ENCODE peak calls at places on chromosomes 3 and 15, in nine cellular contexts. One of them, this sample, is unnamed.

GRCh38 chr15:91302588-91303439 is 202.8 kb downstream of the SV2B start:
- DNase-seq in CD4-positive, alpha-beta T cell: no peak
- DNase-seq in foreskin keratinocyte: peak
- DNase-seq in natural killer cell: no peak
- DNase-seq in astrocyte of the cerebellum: peak
- DNase-seq in fibroblast of the aortic adventitia: peak
- DNase-seq in RWPE1: peak
- DNase-seq in WTC11: peak
- DNase-seq in tibial nerve: no peak
- DNase-seq in this sample: no peak

GRCh38 chr3:128702391-128702790 is 23.6 kb upstream of the RAB7A start:
- DNase-seq in fibroblast of the aortic adventitia: peak
- DNase-seq in natural killer cell: no peak
- DNase-seq in CD4-positive, alpha-beta T cell: no peak
- DNase-seq in tibial nerve: no peak
- DNase-seq in WTC11: no peak
- DNase-seq in RWPE1: no peak
- DNase-seq in astrocyte of the cerebellum: no peak
- DNase-seq in foreskin keratinocyte: no peak
- DNase-seq in this sample: no peak

GRCh38 chr3:63966871-63967270 is 54.7 kb upstream of the SCAANT1 start:
- DNase-seq in fibroblast of the aortic adventitia: no peak
- DNase-seq in astrocyte of the cerebellum: no peak
- DNase-seq in foreskin keratinocyte: no peak
- DNase-seq in WTC11: no peak
- DNase-seq in tibial nerve: no peak
- DNase-seq in CD4-positive, alpha-beta T cell: no peak
- DNase-seq in RWPE1: no peak
- DNase-seq in natural killer cell: no peak
- DNase-seq in this sample: no peak

GRCh38 chr3:71389191-71389590 is 194.3 kb downstream of the FOXP1 start:
- DNase-seq in RWPE1: no peak
- DNase-seq in foreskin keratinocyte: no peak
- DNase-seq in CD4-positive, alpha-beta T cell: no peak
- DNase-seq in tibial nerve: no peak
- DNase-seq in astrocyte of the cerebellum: no peak
- DNase-seq in WTC11: no peak
- DNase-seq in natural killer cell: no peak
- DNase-seq in fibroblast of the aortic adventitia: no peak
- DNase-seq in this sample: no peak

GRCh38 chr3:143901105-143901504 is 52.8 kb upstream of the SLC9A9 start:
- DNase-seq in fibroblast of the aortic adventitia: peak
- DNase-seq in natural killer cell: no peak
- DNase-seq in astrocyte of the cerebellum: no peak
- DNase-seq in WTC11: no peak
- DNase-seq in tibial nerve: no peak
- DNase-seq in RWPE1: peak
- DNase-seq in foreskin keratinocyte: peak
- DNase-seq in CD4-positive, alpha-beta T cell: no peak
- DNase-seq in this sample: no peak

GRCh38 chr3:138310494-138310893 is 19.2 kb downstream of the NME9 start:
- DNase-seq in CD4-positive, alpha-beta T cell: no peak
- DNase-seq in tibial nerve: no peak
- DNase-seq in RWPE1: no peak
- DNase-seq in WTC11: no peak
- DNase-seq in foreskin keratinocyte: no peak
- DNase-seq in fibroblast of the aortic adventitia: no peak
- DNase-seq in natural killer cell: no peak
- DNase-seq in astrocyte of the cerebellum: no peak
- DNase-seq in this sample: no peak

GRCh38 chr3:111301238-111301798 is 229.7 kb downstream of the NECTIN3 start:
- DNase-seq in foreskin keratinocyte: no peak
- DNase-seq in RWPE1: no peak
- DNase-seq in WTC11: no peak
- DNase-seq in CD4-positive, alpha-beta T cell: no peak
- DNase-seq in natural killer cell: no peak
- DNase-seq in fibroblast of the aortic adventitia: no peak
- DNase-seq in astrocyte of the cerebellum: no peak
- DNase-seq in tibial nerve: no peak
- DNase-seq in this sample: no peak

GRCh38 chr3:104885214-104885814 is 481.4 kb upstream of the ALCAM start:
- DNase-seq in CD4-positive, alpha-beta T cell: no peak
- DNase-seq in RWPE1: no peak
- DNase-seq in WTC11: no peak
- DNase-seq in fibroblast of the aortic adventitia: no peak
- DNase-seq in astrocyte of the cerebellum: no peak
- DNase-seq in tibial nerve: no peak
- DNase-seq in natural killer cell: no peak
- DNase-seq in foreskin keratinocyte: no peak
- DNase-seq in this sample: no peak

GRCh38 chr3:167762296-167762695 is 26.8 kb downstream of the SERPINI1 start:
- DNase-seq in CD4-positive, alpha-beta T cell: no peak
- DNase-seq in WTC11: no peak
- DNase-seq in natural killer cell: no peak
- DNase-seq in foreskin keratinocyte: no peak
- DNase-seq in tibial nerve: no peak
- DNase-seq in fibroblast of the aortic adventitia: no peak
- DNase-seq in astrocyte of the cerebellum: no peak
- DNase-seq in RWPE1: no peak
- DNase-seq in this sample: no peak

GRCh38 chr15:91956026-91956723 is 102.7 kb downstream of the SLCO3A1 start:
- DNase-seq in RWPE1: peak
- DNase-seq in fibroblast of the aortic adventitia: peak
- DNase-seq in CD4-positive, alpha-beta T cell: no peak
- DNase-seq in WTC11: no peak
- DNase-seq in tibial nerve: no peak
- DNase-seq in foreskin keratinocyte: peak
- DNase-seq in natural killer cell: no peak
- DNase-seq in astrocyte of the cerebellum: no peak
- DNase-seq in this sample: no peak

GRCh38 chr3:182323126-182323727 is 470.1 kb upstream of the ATP11B start:
- DNase-seq in WTC11: no peak
- DNase-seq in foreskin keratinocyte: no peak
- DNase-seq in CD4-positive, alpha-beta T cell: no peak
- DNase-seq in tibial nerve: no peak
- DNase-seq in RWPE1: no peak
- DNase-seq in natural killer cell: no peak
- DNase-seq in fibroblast of the aortic adventitia: no peak
- DNase-seq in astrocyte of the cerebellum: no peak
- DNase-seq in this sample: no peak

DNA sequence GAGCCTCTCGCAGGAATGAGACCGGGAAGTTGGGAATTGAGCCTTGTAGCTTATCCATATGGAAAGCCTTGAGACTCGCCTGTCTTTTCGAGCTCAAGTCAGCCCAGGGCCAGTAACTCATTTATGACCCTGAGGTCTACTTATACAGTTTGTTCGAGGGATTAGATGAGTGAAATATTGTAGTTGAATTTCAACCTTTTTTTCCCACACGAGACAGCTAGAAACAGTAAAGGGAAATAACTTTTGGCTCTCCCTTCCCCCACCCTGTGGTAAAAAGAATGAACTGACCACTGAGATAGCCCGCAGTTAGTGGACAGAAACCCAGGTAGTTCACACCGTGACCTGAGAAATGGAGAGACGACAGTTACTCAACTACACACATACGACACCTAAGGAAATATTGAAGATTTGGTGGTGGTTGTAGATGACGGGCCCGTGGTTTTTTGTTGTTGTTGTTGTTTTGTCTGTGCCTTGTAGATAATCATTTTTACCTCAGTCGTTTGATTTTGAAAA is 837 bp downstream of the EIF3J start:
- DNase-seq in RWPE1: peak
- DNase-seq in fibroblast of the aortic adventitia: peak
- DNase-seq in foreskin keratinocyte: peak
- DNase-seq in WTC11: no peak
- DNase-seq in natural killer cell: no peak
- DNase-seq in tibial nerve: no peak
- DNase-seq in astrocyte of the cerebellum: no peak
- DNase-seq in CD4-positive, alpha-beta T cell: no peak
- DNase-seq in this sample: no peak
- TF ChIP-seq CTCF in RWPE1: no peak
- TF ChIP-seq CTCF in fibroblast of the aortic adventitia: no peak
- TF ChIP-seq CTCF in foreskin keratinocyte: no peak
- TF ChIP-seq CTCF in WTC11: no peak
- TF ChIP-seq CTCF in natural killer cell: no peak
- TF ChIP-seq CTCF in tibial nerve: no peak
- TF ChIP-seq CTCF in astrocyte of the cerebellum: no peak
- TF ChIP-seq CTCF in CD4-positive, alpha-beta T cell: no peak
- TF ChIP-seq CTCF in this sample: no peak

DNA sequence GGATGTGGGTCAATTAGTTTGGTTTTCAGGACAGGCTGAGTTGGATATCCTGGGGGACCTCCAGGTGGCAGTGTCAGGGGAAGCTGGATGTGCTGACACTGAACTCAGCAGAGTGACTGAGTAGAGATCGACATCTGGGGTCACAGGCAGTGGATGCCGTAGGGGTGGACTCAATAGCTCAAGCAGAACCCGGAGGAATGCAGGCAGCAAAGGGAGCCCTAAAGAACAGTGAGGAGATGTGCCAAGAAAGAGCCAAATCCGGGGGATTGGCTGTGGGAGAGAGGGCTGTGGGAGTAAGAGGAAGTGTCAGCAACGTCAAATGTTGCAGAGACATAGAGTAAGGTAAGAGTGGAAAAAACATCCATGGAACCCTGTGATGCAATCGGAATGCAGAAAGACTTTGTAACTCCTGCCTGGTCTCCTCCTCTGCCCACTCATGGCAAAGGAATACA is 11.6 kb downstream of the CCR5AS start:
- DNase-seq in foreskin keratinocyte: no peak
- DNase-seq in natural killer cell: no peak
- DNase-seq in astrocyte of the cerebellum: no peak
- DNase-seq in tibial nerve: no peak
- DNase-seq in RWPE1: no peak
- DNase-seq in fibroblast of the aortic adventitia: no peak
- DNase-seq in WTC11: peak
- DNase-seq in CD4-positive, alpha-beta T cell: no peak
- DNase-seq in this sample: no peak
- TF ChIP-seq CTCF in foreskin keratinocyte: peak
- TF ChIP-seq CTCF in natural killer cell: no peak
- TF ChIP-seq CTCF in astrocyte of the cerebellum: no peak
- TF ChIP-seq CTCF in tibial nerve: no peak
- TF ChIP-seq CTCF in RWPE1: no peak
- TF ChIP-seq CTCF in fibroblast of the aortic adventitia: no peak
- TF ChIP-seq CTCF in WTC11: no peak
- TF ChIP-seq CTCF in CD4-positive, alpha-beta T cell: no peak
- TF ChIP-seq CTCF in this sample: no peak

DNA sequence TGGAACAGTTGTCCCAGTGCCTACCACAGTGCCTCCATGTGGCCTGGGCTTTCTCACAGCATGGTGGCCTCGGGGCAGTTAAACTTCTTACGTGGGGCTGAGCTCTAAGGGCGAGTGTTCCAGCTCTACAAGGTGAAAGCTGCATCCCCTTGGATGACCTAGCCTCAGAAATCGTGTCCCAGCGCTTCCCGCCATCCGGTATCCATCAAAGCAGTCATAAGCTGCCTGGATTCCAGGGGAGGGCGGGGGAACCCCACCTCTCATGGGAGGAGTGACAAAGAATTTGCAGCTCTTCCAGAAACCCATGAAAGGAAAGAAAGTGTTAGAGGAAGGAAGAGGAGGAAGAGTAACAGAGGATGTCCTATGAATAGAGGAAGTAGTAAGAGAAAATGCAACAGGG is 45.8 kb upstream of the CCDC174 start:
- DNase-seq in CD4-positive, alpha-beta T cell: no peak
- DNase-seq in tibial nerve: no peak
- DNase-seq in natural killer cell: no peak
- DNase-seq in astrocyte of the cerebellum: no peak
- DNase-seq in RWPE1: no peak
- DNase-seq in foreskin keratinocyte: no peak
- DNase-seq in WTC11: no peak
- DNase-seq in fibroblast of the aortic adventitia: no peak
- DNase-seq in this sample: no peak
- TF ChIP-seq CTCF in CD4-positive, alpha-beta T cell: no peak
- TF ChIP-seq CTCF in tibial nerve: no peak
- TF ChIP-seq CTCF in natural killer cell: no peak
- TF ChIP-seq CTCF in astrocyte of the cerebellum: no peak
- TF ChIP-seq CTCF in RWPE1: no peak
- TF ChIP-seq CTCF in foreskin keratinocyte: no peak
- TF ChIP-seq CTCF in WTC11: no peak
- TF ChIP-seq CTCF in fibroblast of the aortic adventitia: no peak
- TF ChIP-seq CTCF in this sample: no peak

GRCh38 chr15:40070166-40070557 is 31.2 kb upstream of the SRP14 start:
- DNase-seq in tibial nerve: no peak
- DNase-seq in astrocyte of the cerebellum: no peak
- DNase-seq in WTC11: no peak
- DNase-seq in CD4-positive, alpha-beta T cell: no peak
- DNase-seq in foreskin keratinocyte: no peak
- DNase-seq in natural killer cell: no peak
- DNase-seq in RWPE1: no peak
- DNase-seq in fibroblast of the aortic adventitia: no peak
- DNase-seq in this sample: no peak

GRCh38 chr15:40075298-40076044 is 33.2 kb downstream of the BMF start:
- DNase-seq in fibroblast of the aortic adventitia: no peak
- DNase-seq in WTC11: no peak
- DNase-seq in CD4-positive, alpha-beta T cell: no peak
- DNase-seq in tibial nerve: no peak
- DNase-seq in astrocyte of the cerebellum: no peak
- DNase-seq in natural killer cell: no peak
- DNase-seq in foreskin keratinocyte: no peak
- DNase-seq in RWPE1: no peak
- DNase-seq in this sample: no peak

GRCh38 chr15:40069178-40070165 is 30.5 kb upstream of the SRP14 start:
- DNase-seq in WTC11: peak
- DNase-seq in fibroblast of the aortic adventitia: peak
- DNase-seq in foreskin keratinocyte: no peak
- DNase-seq in tibial nerve: peak
- DNase-seq in natural killer cell: no peak
- DNase-seq in astrocyte of the cerebellum: no peak
- DNase-seq in CD4-positive, alpha-beta T cell: no peak
- DNase-seq in RWPE1: peak
- DNase-seq in this sample: no peak

GRCh38 chr15:40070608-40071218 is 31.7 kb upstream of the SRP14 start:
- DNase-seq in fibroblast of the aortic adventitia: no peak
- DNase-seq in tibial nerve: no peak
- DNase-seq in RWPE1: no peak
- DNase-seq in natural killer cell: no peak
- DNase-seq in WTC11: no peak
- DNase-seq in astrocyte of the cerebellum: no peak
- DNase-seq in foreskin keratinocyte: no peak
- DNase-seq in CD4-positive, alpha-beta T cell: no peak
- DNase-seq in this sample: no peak

DNA sequence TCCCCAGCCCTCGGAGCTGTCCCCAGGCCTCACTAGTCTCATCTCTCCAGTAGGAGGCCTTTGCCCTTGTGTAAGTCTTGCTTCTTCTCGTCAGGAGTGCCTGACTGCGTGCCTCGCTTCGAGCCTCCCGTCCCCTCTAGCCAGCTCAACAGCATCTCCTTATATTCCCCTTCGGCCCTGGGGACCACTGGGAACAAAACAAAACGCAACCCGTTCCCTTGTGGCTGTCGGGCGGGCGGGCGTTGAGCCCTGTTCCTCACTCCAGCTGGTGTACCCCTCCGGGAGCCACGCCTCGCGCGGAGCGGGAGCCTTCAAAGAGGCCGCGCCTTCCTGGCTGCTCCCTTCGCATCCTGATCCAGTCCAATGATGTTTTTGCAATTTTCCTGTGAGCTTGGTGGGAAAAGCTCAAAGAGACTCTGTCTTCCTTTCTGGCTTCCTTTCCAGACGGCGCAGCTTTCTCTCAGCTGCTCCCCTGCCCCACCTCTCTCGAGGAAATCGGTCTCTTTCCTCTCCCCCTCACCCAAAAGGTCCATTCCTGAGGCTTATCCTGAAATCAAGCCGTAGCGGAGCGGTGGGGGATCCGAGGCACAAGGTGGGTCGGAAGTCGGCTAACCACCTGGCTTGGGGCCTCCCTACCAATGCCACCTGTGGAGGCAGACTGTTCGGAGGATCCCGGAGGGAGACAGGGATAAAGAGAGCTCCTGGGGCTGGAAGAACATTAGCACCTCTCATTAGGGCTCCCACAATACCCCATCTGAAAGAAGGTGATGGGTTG is 33.4 kb upstream of the SRP14 start:
- DNase-seq in tibial nerve: no peak
- DNase-seq in WTC11: no peak
- DNase-seq in astrocyte of the cerebellum: no peak
- DNase-seq in CD4-positive, alpha-beta T cell: no peak
- DNase-seq in foreskin keratinocyte: no peak
- DNase-seq in fibroblast of the aortic adventitia: no peak
- DNase-seq in natural killer cell: no peak
- DNase-seq in RWPE1: no peak
- DNase-seq in this sample: no peak
- TF ChIP-seq CTCF in tibial nerve: no peak
- TF ChIP-seq CTCF in WTC11: no peak
- TF ChIP-seq CTCF in astrocyte of the cerebellum: no peak
- TF ChIP-seq CTCF in CD4-positive, alpha-beta T cell: no peak
- TF ChIP-seq CTCF in foreskin keratinocyte: peak
- TF ChIP-seq CTCF in fibroblast of the aortic adventitia: no peak
- TF ChIP-seq CTCF in natural killer cell: no peak
- TF ChIP-seq CTCF in RWPE1: no peak
- TF ChIP-seq CTCF in this sample: no peak